ENCODE peak calls at places on chromosomes 4 and X, in nine cellular contexts. S, T, O, K, B, X, E, J and G are unnamed samples.

GRCh38 chr4:173119818-173120217 is 48.8 kb upstream of the GALNT7 start:
- DNase-seq in S (no peak), T (no peak), O (no peak), K (peak), B (no peak), X (no peak), E (peak), J (no peak), G (no peak)

GRCh38 chrX:31318866-31319265 is 247.0 kb upstream of the FTHL17 start:
- DNase-seq in S (no peak), T (no peak), O (no peak), K (no peak), B (no peak), X (no peak), E (no peak), J (no peak), G (no peak)

GRCh38 chr4:10576236-10576635 is 108.3 kb downstream of the CLNK start:
- DNase-seq in S (no peak), T (no peak), O (no peak), K (no peak), B (no peak), X (no peak), E (no peak), J (no peak), G (no peak)

GRCh38 chr4:112766422-112766821 is 129.5 kb downstream of the LARP7 start:
- DNase-seq in S (peak), T (no peak), O (no peak), K (peak), B (no peak), X (peak), E (no peak), J (no peak), G (peak)

GRCh38 chrX:1281511-1281910 is 12.9 kb downstream of the CSF2RA start:
- DNase-seq in S (no peak), T (no peak), O (no peak), K (no peak), B (no peak), X (no peak), E (peak), J (no peak), G (no peak)

GRCh38 chr4:84394386-84394785 is 104.7 kb downstream of the NKX6-1 start:
- DNase-seq in S (no peak), T (no peak), O (no peak), K (no peak), B (no peak), X (no peak), E (no peak), J (no peak), G (no peak)

GRCh38 chr4:139593091-139593564 is 37.1 kb upstream of the SETD7 start:
- DNase-seq in S (no peak), T (no peak), O (no peak), K (no peak), B (no peak), X (peak), E (peak), J (no peak), G (no peak)

GRCh38 chr4:174377613-174378012 is 93.9 kb downstream of the CEP44 start:
- DNase-seq in S (no peak), T (no peak), O (no peak), K (no peak), B (no peak), X (no peak), E (no peak), J (no peak), G (no peak)

GRCh38 chr4:76691767-76692689 is 205.9 kb downstream of the SOWAHB start:
- DNase-seq in S (no peak), T (no peak), O (no peak), K (peak), B (no peak), X (no peak), E (no peak), J (no peak), G (no peak)

GRCh38 chr4:172042714-172043114 is 229.5 kb downstream of the GALNTL6 start:
- DNase-seq in S (no peak), T (no peak), O (no peak), K (peak), B (no peak), X (no peak), E (no peak), J (peak), G (no peak)